ENCODE peak calls at places on chromosomes 12 and 14, in seven cellular contexts. E, R, N, S, W, T and B are unnamed samples.

GRCh38 chr12:111443086-111443485 is 37.4 kb downstream of the SH2B3 start:
- DNase-seq in E (no peak), R (no peak), N (no peak), S (no peak), W (no peak), T (no peak), B (no peak)

GRCh38 chr12:3315201-3315661 is 175.8 kb upstream of the PRMT8 start:
- DNase-seq in E (no peak), R (no peak), N (peak), S (peak), W (peak), T (no peak), B (no peak)

GRCh38 chr14:67674480-67675218 is at the start of gene VTI1B:
- DNase-seq in E (peak), R (peak), N (peak), S (peak), W (peak), T (peak), B (peak)

GRCh38 chr14:101587403-101587998 is 26.2 kb downstream of the DIO3 start:
- DNase-seq in E (no peak), R (no peak), N (no peak), S (no peak), W (no peak), T (no peak), B (no peak)

GRCh38 chr12:27525373-27525772 is 1.4 kb downstream of the PPFIBP1 start:
- DNase-seq in E (no peak), R (peak), N (peak), S (peak), W (peak), T (no peak), B (no peak)

GRCh38 chr12:194276-194675 is 19.7 kb downstream of the SLC6A12 start:
- DNase-seq in E (no peak), R (no peak), N (no peak), S (no peak), W (no peak), T (no peak), B (no peak)

GRCh38 chr12:116028619-116029018 is 248.9 kb downstream of the MED13L start:
- DNase-seq in E (no peak), R (no peak), N (no peak), S (no peak), W (no peak), T (no peak), B (no peak)

GRCh38 chr14:60064491-60065072 is 27.1 kb upstream of the PCNX4 start:
- DNase-seq in E (peak), R (peak), N (peak), S (no peak), W (peak), T (peak), B (no peak)

GRCh38 chr14:93619176-93619793 is 169.0 kb downstream of the PRIMA1 start:
- DNase-seq in E (peak), R (peak), N (peak), S (no peak), W (peak), T (peak), B (peak)

GRCh38 chr14:54935958-54936357 is 33.3 kb upstream of the GCH1 start:
- DNase-seq in E (no peak), R (no peak), N (peak), S (no peak), W (peak), T (no peak), B (no peak)

GRCh38 chr12:48998497-48999353 is 450 bp downstream of the DDN start:
- DNase-seq in E (no peak), R (peak), N (peak), S (no peak), W (no peak), T (no peak), B (no peak)

GRCh38 chr12:57214398-57214781 is 2.2 kb upstream of the NXPH4 start:
- DNase-seq in E (peak), R (peak), N (peak), S (no peak), W (no peak), T (no peak), B (peak)

GRCh38 chr12:108126990-108127468 is 2.1 kb upstream of the WSCD2 start:
- DNase-seq in E (no peak), R (no peak), N (no peak), S (no peak), W (no peak), T (no peak), B (no peak)

GRCh38 chr12:28460420-28461130 is 270.3 kb downstream of the CCDC91 start:
- DNase-seq in E (no peak), R (no peak), N (no peak), S (no peak), W (no peak), T (no peak), B (no peak)

GRCh38 chr14:22982013-22982476 is 306 bp downstream of the AJUBA start:
- DNase-seq in E (peak), R (no peak), N (no peak), S (no peak), W (peak), T (no peak), B (no peak)

GRCh38 chr12:48004039-48004940 is at the start of gene COL2A1:
- DNase-seq in E (peak), R (peak), N (peak), S (no peak), W (peak), T (no peak), B (no peak)

GRCh38 chr14:44756577-44756976 is 205.2 kb downstream of the KLHL28 start:
- DNase-seq in E (no peak), R (no peak), N (no peak), S (no peak), W (no peak), T (no peak), B (no peak)

GRCh38 chr14:72700338-72701231 is 193.3 kb downstream of the DPF3 start:
- DNase-seq in E (no peak), R (no peak), N (no peak), S (no peak), W (no peak), T (no peak), B (no peak)

GRCh38 chr12:59041241-59042121 is 121.2 kb upstream of the LRIG3 start:
- DNase-seq in E (no peak), R (peak), N (peak), S (peak), W (peak), T (peak), B (no peak)

GRCh38 chr12:43835656-43836454 is at the start of gene TMEM117:
- DNase-seq in E (peak), R (peak), N (peak), S (no peak), W (peak), T (no peak), B (peak)

GRCh38 chr12:56520025-56520810 is 1.4 kb upstream of the RBMS2 start:
- DNase-seq in E (peak), R (no peak), N (no peak), S (peak), W (no peak), T (no peak), B (no peak)

GRCh38 chr14:68124885-68125731 is 305.5 kb downstream of the RAD51B start:
- DNase-seq in E (no peak), R (peak), N (no peak), S (peak), W (peak), T (no peak), B (no peak)

GRCh38 chr12:5909560-5909959 is 35.5 kb downstream of the ANO2 start:
- DNase-seq in E (no peak), R (no peak), N (no peak), S (no peak), W (no peak), T (no peak), B (no peak)

GRCh38 chr12:49903700-49904423 is at the start of gene FAIM2:
- DNase-seq in E (peak), R (peak), N (peak), S (no peak), W (no peak), T (no peak), B (peak)

GRCh38 chr12:129075451-129076208 is 222.4 kb downstream of the GLT1D1 start:
- DNase-seq in E (no peak), R (no peak), N (no peak), S (no peak), W (no peak), T (no peak), B (no peak)

GRCh38 chr12:106288510-106289195 is 13.9 kb upstream of the TCP11L2 start:
- DNase-seq in E (peak), R (peak), N (peak), S (peak), W (peak), T (peak), B (no peak)

GRCh38 chr12:32302218-32302826 is 97.0 kb upstream of the FGD4 start:
- DNase-seq in E (peak), R (peak), N (peak), S (no peak), W (peak), T (peak), B (no peak)

DNA sequence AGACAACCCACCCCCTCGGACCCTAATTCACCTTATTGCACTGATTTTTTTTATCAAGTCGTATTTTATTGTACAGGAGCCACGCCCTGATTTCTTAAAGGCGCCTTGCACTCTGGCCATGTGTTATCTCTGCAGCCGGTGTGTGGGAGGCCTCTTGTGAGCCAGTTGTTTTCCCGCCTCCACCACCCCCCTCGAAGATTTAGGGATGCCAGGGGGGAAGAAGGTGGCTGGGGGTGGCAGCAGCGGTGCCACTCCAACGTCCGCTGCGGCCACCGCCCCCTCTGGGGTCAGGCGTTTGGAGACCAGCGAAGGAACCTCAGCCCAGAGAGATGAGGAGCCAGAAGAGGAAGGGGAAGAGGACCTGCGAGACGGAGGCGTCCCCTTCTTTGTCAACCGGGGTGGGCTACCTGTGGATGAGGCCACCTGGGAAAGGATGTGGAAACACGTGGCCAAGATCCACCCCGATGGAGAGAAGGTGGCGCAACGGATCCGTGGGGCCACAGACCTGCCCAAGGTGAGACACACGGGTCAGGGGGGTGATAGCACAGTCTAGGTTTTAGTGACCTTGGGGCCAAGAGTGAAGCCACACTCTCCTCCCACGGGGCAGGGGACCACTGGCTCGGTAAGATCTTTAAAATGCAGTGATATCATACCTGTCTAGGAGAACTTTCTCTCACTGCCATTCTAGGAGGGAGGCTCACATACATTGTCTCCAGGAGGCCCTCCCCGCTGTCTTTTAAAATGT is 1.5 kb downstream of the VASH1 start:
- DNase-seq in E (no peak), R (no peak), N (no peak), S (no peak), W (no peak), T (no peak), B (no peak)
- TF ChIP-seq EZH2 in E (no peak), R (no peak), N (no peak), S (no peak), W (no peak), T (no peak), B (no peak)

GRCh38 chr12:53939141-53940108 is 794 bp downstream of the HOXC13 start:
- DNase-seq in E (peak), R (peak), N (no peak), S (no peak), W (peak), T (no peak), B (no peak)
- TF ChIP-seq EZH2 in E (no peak), R (peak), N (peak), S (no peak), W (no peak), T (no peak), B (no peak)

DNA sequence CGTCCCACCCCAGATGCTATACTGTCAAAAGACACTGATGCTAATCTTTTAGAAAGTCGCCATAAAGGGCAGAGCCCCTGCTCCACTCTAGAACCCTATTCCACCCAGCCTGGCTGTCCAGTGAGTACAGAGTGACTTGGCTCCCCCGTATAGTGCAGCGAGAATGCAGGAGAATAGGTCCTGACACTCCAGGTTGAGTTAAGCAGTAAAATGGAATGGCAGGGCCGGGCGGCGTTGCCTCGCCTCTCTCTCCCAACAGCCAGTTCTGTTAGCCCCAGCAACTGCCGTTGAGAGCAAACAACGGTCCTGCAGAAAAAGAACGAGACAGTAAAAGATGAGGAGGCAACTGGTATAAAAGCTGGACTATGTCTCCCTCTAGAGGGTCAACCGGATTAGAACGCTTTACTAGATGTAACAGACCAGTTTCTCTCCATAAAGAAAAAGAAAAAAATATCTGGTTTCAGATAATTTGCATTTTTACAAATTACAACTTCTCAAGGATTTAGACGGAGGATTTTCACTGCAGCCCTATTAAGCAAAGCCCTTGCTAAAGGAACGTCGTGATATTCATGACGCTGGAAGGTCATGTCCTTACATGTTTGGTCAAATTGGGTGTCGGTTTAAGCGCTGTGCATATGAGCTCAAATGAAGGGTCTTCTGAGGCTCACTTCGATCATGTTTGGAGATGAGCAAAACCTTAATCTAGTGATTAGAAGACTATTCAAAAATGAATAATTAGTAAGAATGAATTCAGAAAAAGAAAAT is 67.5 kb upstream of the USP15 start:
- DNase-seq in E (peak), R (peak), N (peak), S (no peak), W (peak), T (peak), B (peak)
- TF ChIP-seq EZH2 in E (no peak), R (no peak), N (peak), S (no peak), W (no peak), T (no peak), B (no peak)

GRCh38 chr12:16675438-16675837 is 69.5 kb upstream of the LMO3 start:
- DNase-seq in E (no peak), R (no peak), N (no peak), S (no peak), W (no peak), T (no peak), B (no peak)

GRCh38 chr12:16685107-16685506 is 79.1 kb upstream of the LMO3 start:
- DNase-seq in E (peak), R (no peak), N (peak), S (no peak), W (peak), T (no peak), B (no peak)

GRCh38 chr12:16681196-16681595 is 75.2 kb upstream of the LMO3 start:
- DNase-seq in E (no peak), R (no peak), N (no peak), S (no peak), W (no peak), T (no peak), B (no peak)
- TF ChIP-seq EZH2 in E (no peak), R (no peak), N (no peak), S (no peak), W (no peak), T (no peak), B (no peak)

GRCh38 chr12:102960766-102961487 is 3.5 kb downstream of the ASCL1 start:
- DNase-seq in E (no peak), R (no peak), N (no peak), S (no peak), W (no peak), T (no peak), B (no peak)

GRCh38 chr12:102962986-102963385 is 5.5 kb downstream of the ASCL1 start:
- DNase-seq in E (no peak), R (no peak), N (no peak), S (no peak), W (no peak), T (no peak), B (no peak)

GRCh38 chr12:102961488-102961801 is 4.0 kb downstream of the ASCL1 start:
- DNase-seq in E (no peak), R (no peak), N (no peak), S (no peak), W (no peak), T (no peak), B (no peak)

GRCh38 chr12:102963796-102964195 is 6.3 kb downstream of the ASCL1 start:
- DNase-seq in E (no peak), R (no peak), N (no peak), S (no peak), W (no peak), T (no peak), B (no peak)

DNA sequence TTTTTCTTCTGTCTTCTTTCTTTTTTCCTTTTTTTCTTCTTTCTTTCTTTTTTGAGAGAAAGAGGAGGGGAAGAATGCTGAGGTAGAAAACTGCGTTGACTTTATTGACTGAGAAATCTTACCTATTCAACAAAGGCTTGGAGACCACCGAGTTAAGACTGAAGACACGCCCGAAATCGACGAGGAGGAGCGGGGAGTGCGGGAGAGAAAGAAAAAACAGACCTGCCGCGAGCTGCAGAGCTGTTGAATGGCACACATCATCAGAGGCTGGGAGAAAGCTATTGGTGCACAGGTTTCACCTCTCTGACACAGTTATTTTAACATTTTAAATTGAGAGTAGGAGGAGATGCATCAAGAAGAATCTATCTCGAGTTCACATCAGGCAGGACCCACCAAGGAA is 5.1 kb downstream of the ASCL1 start:
- DNase-seq in E (no peak), R (no peak), N (no peak), S (no peak), W (no peak), T (no peak), B (no peak)
- TF ChIP-seq EZH2 in E (peak), R (peak), N (no peak), S (no peak), W (no peak), T (no peak), B (no peak)